ENCODE peak calls at places on chromosomes 5 and 9, in ten cellular contexts. G is GM23338; Q is IMR-90; D is PC-3; C is tibial nerve; L is effector memory CD4-positive, alpha-beta T cell; W is left ventricle myocardium inferior; J is CD8-positive, alpha-beta T cell; U is thyroid gland; I is adipocyte. E is an unnamed sample.

GRCh38 chr9:107471562-107471961 is 18.0 kb downstream of the KLF4 start:
- DNase-seq in G (no peak), Q (no peak), D (no peak), C (no peak), L (no peak), W (no peak), J (no peak), U (no peak), I (peak; percentile 18), E (no peak)

GRCh38 chr5:86665984-86666760 is 48.4 kb downstream of the COX7C start:
- DNase-seq in G (peak; percentile 75), Q (no peak), D (no peak), C (no peak), L (no peak), W (no peak), J (no peak), U (no peak), I (no peak), E (no peak)

GRCh38 chr5:11143456-11144267 is 382.6 kb upstream of the DAP start:
- DNase-seq in G (no peak), Q (no peak), D (no peak), C (no peak), L (no peak), W (no peak), J (no peak), U (no peak), I (no peak), E (no peak)

GRCh38 chr5:142164315-142164714 is 55.7 kb downstream of the NDFIP1 start:
- DNase-seq in G (no peak), Q (no peak), D (no peak), C (no peak), L (no peak), W (no peak), J (no peak), U (no peak), I (no peak), E (no peak)

GRCh38 chr9:120915854-120916495 is 10.6 kb downstream of the TRAF1 start:
- DNase-seq in G (no peak), Q (no peak), D (no peak), C (no peak), L (no peak), W (no peak), J (no peak), U (no peak), I (no peak), E (no peak)

GRCh38 chr9:88481933-88482332 is 53.0 kb upstream of the NXNL2 start:
- DNase-seq in G (no peak), Q (no peak), D (no peak), C (no peak), L (no peak), W (no peak), J (no peak), U (no peak), I (no peak), E (no peak)

GRCh38 chr5:39420482-39421145 is 4.2 kb downstream of the DAB2 start:
- DNase-seq in G (no peak), Q (peak; percentile 71), D (peak; percentile 76), C (peak; percentile 42), L (no peak), W (peak; percentile 69), J (no peak), U (peak; percentile 44), I (peak; percentile 84), E (peak; percentile 83)

GRCh38 chr5:10563132-10563939 is 534 bp upstream of the ANKRD33B start:
- DNase-seq in G (peak; percentile 78), Q (peak; percentile 45), D (peak; percentile 63), C (peak; percentile 42), L (peak; percentile 38), W (peak; percentile 62), J (peak; percentile 33), U (peak; percentile 24), I (peak; percentile 83), E (peak; percentile 61)

GRCh38 chr9:127065592-127065991 is 56.8 kb downstream of the ANGPTL2 start:
- DNase-seq in G (no peak), Q (peak; percentile 96), D (peak; percentile 20), C (no peak), L (no peak), W (no peak), J (no peak), U (no peak), I (no peak), E (no peak)

GRCh38 chr5:177552839-177553455 is 1.4 kb downstream of the FAM193B start:
- DNase-seq in G (peak; percentile 48), Q (no peak), D (peak; percentile 23), C (no peak), L (no peak), W (no peak), J (no peak), U (no peak), I (peak; percentile 44), E (no peak)

GRCh38 chr5:139636207-139636792 is 11.8 kb upstream of the CXXC5 start:
- DNase-seq in G (no peak), Q (no peak), D (no peak), C (no peak), L (peak; percentile 59), W (no peak), J (peak; percentile 58), U (peak; percentile 55), I (no peak), E (peak; percentile 54)

GRCh38 chr9:21102311-21102710 is 24.6 kb upstream of the IFNB1 start:
- DNase-seq in G (no peak), Q (peak; percentile 30), D (no peak), C (no peak), L (no peak), W (no peak), J (no peak), U (no peak), I (peak; percentile 5), E (no peak)

GRCh38 chr5:140342287-140342686 is 4.1 kb downstream of the HBEGF start:
- DNase-seq in G (no peak), Q (no peak), D (no peak), C (no peak), L (no peak), W (no peak), J (no peak), U (no peak), I (no peak), E (no peak)

GRCh38 chr9:91783876-91784672 is 166.0 kb downstream of the ROR2 start:
- DNase-seq in G (no peak), Q (no peak), D (no peak), C (no peak), L (no peak), W (no peak), J (no peak), U (no peak), I (no peak), E (no peak)

GRCh38 chr5:152349683-152350526 is 55.2 kb downstream of the NMUR2 start:
- DNase-seq in G (peak; percentile 70), Q (peak; percentile 14), D (peak; percentile 79), C (no peak), L (no peak), W (peak; percentile 28), J (no peak), U (peak; percentile 85), I (peak; percentile 27), E (peak; percentile 68)

GRCh38 chr9:1747568-1747967 is 267.6 kb upstream of the SMARCA2 start:
- DNase-seq in G (no peak), Q (no peak), D (no peak), C (no peak), L (no peak), W (no peak), J (no peak), U (no peak), I (no peak), E (no peak)

GRCh38 chr5:18433336-18433735 is 799.1 kb downstream of the TAF11L14 start:
- DNase-seq in G (no peak), Q (no peak), D (no peak), C (no peak), L (no peak), W (no peak), J (no peak), U (no peak), I (no peak), E (no peak)

GRCh38 chr5:98201006-98201620 is 572.4 kb upstream of the RGMB start:
- DNase-seq in G (no peak), Q (peak; percentile 31), D (no peak), C (no peak), L (no peak), W (no peak), J (no peak), U (no peak), I (no peak), E (no peak)

DNA sequence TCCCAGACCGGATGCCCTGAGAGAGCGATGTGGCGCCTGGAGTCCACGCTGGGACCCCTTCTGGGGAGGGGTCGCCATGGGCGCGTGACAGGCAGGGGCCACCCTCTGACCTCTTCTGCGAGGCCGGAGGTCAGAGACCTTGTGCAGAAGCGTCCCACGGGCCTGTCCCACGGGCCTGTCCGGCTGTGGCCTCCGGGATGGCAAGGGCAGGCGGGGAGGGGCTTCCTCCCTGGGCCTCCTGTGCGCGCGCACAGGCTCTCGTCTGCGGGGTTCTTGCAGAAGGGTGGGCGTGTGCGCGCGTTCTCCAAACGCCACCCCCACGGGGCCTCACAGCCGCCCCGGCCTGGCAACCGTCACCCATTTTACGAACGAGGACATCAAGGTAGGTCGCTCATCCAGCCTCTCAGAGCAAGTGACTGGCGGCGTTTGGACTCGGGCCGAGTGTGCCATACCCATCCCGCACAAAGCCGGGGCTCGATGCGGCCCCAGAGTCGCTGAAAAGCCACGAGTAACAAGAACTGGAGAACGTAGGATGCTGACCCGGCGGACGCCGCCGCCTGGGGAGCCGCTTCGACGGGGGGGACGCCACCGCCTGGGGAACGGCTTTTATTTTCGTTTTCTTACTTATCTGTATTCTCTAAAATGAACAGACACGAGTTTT is 897 bp downstream of the AHRR start:
- DNase-seq in G (peak; percentile 59), Q (peak; percentile 36), D (no peak), C (no peak), L (no peak), W (no peak), J (no peak), U (no peak), I (peak; percentile 77), E (no peak)
- H3K4me3 ChIP-seq in G (peak overlapping the region; percentile 75), Q (peak overlapping the region; percentile 98), D (peak overlapping the region; percentile 95), C (peak overlapping the region; percentile 50), L (peak overlapping the region; percentile 29), W (peak overlapping the region; percentile 72), J (peak overlapping the region; percentile 11), U (no peak overlapping the region), I (peak overlapping the region; percentile 84), E (peak overlapping the region; percentile 67)

GRCh38 chr5:136143763-136144162 is 11.1 kb downstream of the SMAD5 start:
- DNase-seq in G (no peak), Q (no peak), D (no peak), C (no peak), L (no peak), W (no peak), J (no peak), U (no peak), I (no peak), E (no peak)
- H3K4me1 ChIP-seq in G (peaks cover 8% of the 10 kb centered on the region), Q (peaks cover 13% of the 10 kb centered on the region), D (peaks cover 11% of the 10 kb centered on the region), C (no peaks in the 10 kb centered on the region), L (peaks cover 2% of the 10 kb centered on the region), W (peaks cover 99% of the 10 kb centered on the region), J (no peaks in the 10 kb centered on the region), U (peaks cover 9% of the 10 kb centered on the region), I (peaks cover 20% of the 10 kb centered on the region), E (peaks cover 4% of the 10 kb centered on the region)

GRCh38 chr9:95292226-95292625 is 25.3 kb downstream of the FANCC start:
- DNase-seq in G (no peak), Q (no peak), D (no peak), C (no peak), L (no peak), W (no peak), J (no peak), U (no peak), I (no peak), E (no peak)
- H3K4me3 ChIP-seq in G (no peak overlapping the region), Q (no peak overlapping the region), D (no peak overlapping the region), C (no peak overlapping the region), L (no peak overlapping the region), W (no peak overlapping the region), J (no peak overlapping the region), U (no peak overlapping the region), I (no peak overlapping the region), E (no peak overlapping the region)

GRCh38 chr5:56142233-56142619 is 90.9 kb downstream of the ANKRD55 start:
- DNase-seq in G (no peak), Q (no peak), D (no peak), C (no peak), L (no peak), W (no peak), J (no peak), U (no peak), I (no peak), E (no peak)
- H3K4me1 ChIP-seq in G (no peaks in the 10 kb centered on the region), Q (no peaks in the 10 kb centered on the region), D (peaks cover 9% of the 10 kb centered on the region), C (no peaks in the 10 kb centered on the region), L (no peaks in the 10 kb centered on the region), W (peaks cover 7% of the 10 kb centered on the region), J (peaks cover 33% of the 10 kb centered on the region), U (peaks cover 16% of the 10 kb centered on the region), I (no peaks in the 10 kb centered on the region), E (no peaks in the 10 kb centered on the region)